ENCODE peak calls at places on chromosomes 11 and 22, in nine cellular contexts. A is H1; U is ureter; Q is ACHN; B is stimulated activated CD4-positive, alpha-beta T cell treated with anti-CD3 and anti-CD28 coated beads, TNF-alpha, amount 100 ng/mL, for 24 hours; D is BE2C; X is stimulated activated CD8-positive, alpha-beta memory T cell treated with anti-CD3 and anti-CD28 coated beads, Interleukin-15, amount 100 ng/mL, for 24 hours; G is AG08395; Y is EL. E is an unnamed sample.

GRCh38 chr22:44358723-44359440 is 46.1 kb upstream of the SHISAL1 start:
- DNase-seq in A (no peak), Q (no peak), B (no peak), Y (no peak), X (no peak), U (no peak), G (no peak), D (peak), E (no peak)

GRCh38 chr11:75482931-75483469 is 42.7 kb downstream of the GDPD5 start:
- DNase-seq in U (no peak), A (no peak), Y (no peak), D (no peak), B (no peak), Q (no peak), G (no peak), X (no peak), E (no peak)

GRCh38 chr11:66012371-66012945 is 650 bp downstream of the CST6 start:
- DNase-seq in D (no peak), B (no peak), G (no peak), U (no peak), Y (no peak), Q (no peak), A (no peak), X (no peak), E (no peak)

GRCh38 chr22:49571326-49571725 is 256.3 kb downstream of the BRD1 start:
- DNase-seq in D (no peak), G (no peak), Y (no peak), U (peak), A (peak), Q (no peak), X (no peak), B (no peak), E (no peak)

GRCh38 chr11:57516061-57516443 is 550 bp upstream of the SLC43A1 start:
- DNase-seq in G (no peak), B (no peak), Q (no peak), D (no peak), U (no peak), Y (no peak), X (no peak), A (no peak), E (no peak)

GRCh38 chr22:38205261-38206128 is 3.7 kb downstream of the MAFF start:
- DNase-seq in A (no peak), Q (no peak), D (no peak), X (no peak), Y (peak), U (peak), B (no peak), G (peak), E (no peak)

GRCh38 chr22:45499746-45500145 is 2.9 kb upstream of the FBLN1 start:
- DNase-seq in D (peak), Q (no peak), Y (no peak), B (no peak), G (peak), X (no peak), U (no peak), A (no peak), E (no peak)

GRCh38 chr11:122900803-122901202 is 18.2 kb downstream of the JHY start:
- DNase-seq in Q (no peak), G (no peak), D (no peak), A (no peak), B (no peak), X (no peak), Y (no peak), U (no peak), E (no peak)

GRCh38 chr11:101552893-101553292 is 30.9 kb downstream of the TRPC6 start:
- DNase-seq in A (no peak), X (no peak), G (no peak), D (no peak), Y (no peak), U (no peak), Q (no peak), B (no peak), E (no peak)

GRCh38 chr11:10298342-10298741 is 4.3 kb upstream of the SBF2 start:
- DNase-seq in Y (peak), B (no peak), A (no peak), X (no peak), U (no peak), G (no peak), Q (peak), D (no peak), E (no peak)

GRCh38 chr11:69227271-69227670 is 66.7 kb upstream of the MYEOV start:
- DNase-seq in Q (no peak), X (no peak), B (no peak), D (no peak), A (no peak), U (peak), G (no peak), Y (no peak), E (no peak)

GRCh38 chr11:7787239-7787638 is 9.5 kb downstream of the OR5P2 start:
- DNase-seq in A (no peak), U (no peak), D (no peak), B (no peak), G (no peak), Y (no peak), Q (no peak), X (no peak), E (no peak)

GRCh38 chr22:18066181-18066859 is 11.5 kb upstream of the PEX26 start:
- DNase-seq in U (no peak), Q (no peak), D (no peak), A (no peak), X (no peak), G (no peak), Y (no peak), B (no peak), E (no peak)

GRCh38 chr11:133710681-133711240 is 134.6 kb downstream of the SPATA19 start:
- DNase-seq in A (peak), B (no peak), Q (no peak), G (no peak), U (no peak), Y (no peak), D (no peak), X (no peak), E (no peak)

GRCh38 chr11:83156996-83157754 is at the start of gene PCF11:
- DNase-seq in Y (no peak), A (peak), U (no peak), Q (no peak), B (no peak), G (no peak), X (peak), D (no peak), E (no peak)

GRCh38 chr11:12394601-12395000 is 17.2 kb downstream of the PARVA start:
- DNase-seq in D (no peak), A (no peak), G (no peak), X (no peak), B (no peak), U (no peak), Y (no peak), Q (no peak), E (no peak)

GRCh38 chr11:2385156-2386151 is 8.3 kb downstream of the CD81 start:
- DNase-seq in U (no peak), A (no peak), G (no peak), D (no peak), Q (no peak), X (no peak), Y (no peak), B (no peak), E (no peak)

GRCh38 chr22:29477919-29478318 is 2.1 kb upstream of the NEFH start:
- DNase-seq in A (no peak), Q (no peak), U (no peak), B (no peak), X (no peak), D (peak), G (no peak), Y (no peak), E (no peak)

GRCh38 chr11:100726709-100727108 is 39.6 kb downstream of the ARHGAP42 start:
- DNase-seq in X (no peak), D (no peak), U (no peak), G (no peak), Y (no peak), Q (no peak), B (no peak), A (no peak), E (no peak)

GRCh38 chr11:94909371-94909820 is 64.0 kb downstream of the CWC15 start:
- DNase-seq in B (no peak), X (no peak), U (no peak), G (peak), D (no peak), A (no peak), Y (peak), Q (no peak), E (no peak)

GRCh38 chr11:14972581-14973490 is 685 bp upstream of the CALCA start:
- DNase-seq in Y (no peak), B (no peak), U (no peak), A (no peak), G (no peak), X (no peak), D (no peak), Q (no peak), E (no peak)

GRCh38 chr22:47587361-47587760 is 824.9 kb downstream of the TBC1D22A start:
- DNase-seq in X (no peak), D (no peak), B (no peak), U (no peak), Q (no peak), Y (no peak), A (no peak), G (no peak), E (no peak)

GRCh38 chr11:111944139-111944538 is 7.0 kb downstream of the DIXDC1 start:
- DNase-seq in Y (peak), Q (peak), G (peak), U (no peak), B (no peak), X (no peak), D (no peak), A (no peak), E (no peak)

GRCh38 chr22:44622147-44622427 is 79.9 kb upstream of the PRR5 start:
- DNase-seq in A (no peak), U (no peak), Y (no peak), B (no peak), D (peak), G (no peak), Q (no peak), X (no peak), E (no peak)

GRCh38 chr11:57741132-57742086 is at the start of gene SELENOH:
- DNase-seq in A (peak), G (peak), Y (peak), B (peak), Q (peak), U (peak), D (peak), X (peak), E (peak)

E was measured in iPS DF 19.7.